ENCODE peak calls at places on chromosome 19, in seven cellular contexts. Z is neuronal stem cell; R is GDM1; E is activated naive CD8-positive, alpha-beta T cell treated with anti-CD3 and anti-CD28 coated beads, Interleukin-2, amount 50 U/mL, for 24 hours; A is immature natural killer cell; I is anterior cingulate cortex; V is activated CD8-positive, alpha-beta memory T cell treated with anti-CD3 and anti-CD28 coated beads for 1 hour. N is an unnamed sample.

GRCh38 chr19:10751109-10751972 is 33.5 kb downstream of the DNM2 start:
- DNase-seq in I (no peak), R (no peak), V (no peak), E (no peak), A (no peak), Z (no peak), N (no peak)

GRCh38 chr19:31979362-31979761 is 366.0 kb upstream of the ZNF507 start:
- DNase-seq in E (no peak), I (no peak), R (no peak), V (no peak), Z (no peak), A (no peak), N (no peak)

GRCh38 chr19:38228491-38229439 is 4.7 kb upstream of the DPF1 start:
- DNase-seq in I (peak; percentile 40), V (no peak), R (no peak), E (no peak), A (no peak), Z (no peak), N (no peak)

GRCh38 chr19:3132971-3133792 is 2.7 kb upstream of the GNA15 start:
- DNase-seq in R (peak; percentile 89), A (peak; percentile 90), V (peak; percentile 39), I (no peak), E (peak; percentile 89), Z (no peak), N (peak; percentile 45)

GRCh38 chr19:58559275-58560006 is 1.0 kb upstream of the UBE2M start:
- DNase-seq in I (no peak), A (peak; percentile 81), V (peak; percentile 46), R (no peak), Z (peak; percentile 86), E (peak; percentile 89), N (no peak)

GRCh38 chr19:18292810-18293641 is 11.6 kb upstream of the JUND start:
- DNase-seq in I (peak; percentile 62), V (no peak), E (peak; percentile 85), A (peak; percentile 43), Z (peak; percentile 82), R (peak; percentile 82), N (no peak)

GRCh38 chr19:3440082-3440481 is 40.2 kb downstream of the SMIM24 start:
- DNase-seq in E (peak; percentile 67), I (no peak), R (peak; percentile 24), A (peak; percentile 42), V (peak; percentile 33), Z (no peak), N (no peak)

GRCh38 chr19:46624958-46625661 is at the start of gene PTGIR:
- DNase-seq in A (no peak), V (no peak), E (peak; percentile 68), I (no peak), R (no peak), Z (no peak), N (no peak)

GRCh38 chr19:37304190-37304883 is 66.6 kb upstream of the ZNF527 start:
- DNase-seq in Z (peak; percentile 41), E (no peak), A (no peak), V (no peak), I (peak; percentile 50), R (no peak), N (no peak)

GRCh38 chr19:15300533-15301194 is 31.7 kb downstream of the BRD4 start:
- DNase-seq in Z (no peak), E (no peak), R (no peak), I (no peak), A (no peak), V (no peak), N (no peak)

GRCh38 chr19:1474011-1474764 is 4.8 kb downstream of the C19orf25 start:
- DNase-seq in R (no peak), Z (no peak), V (no peak), E (no peak), I (no peak), A (no peak), N (no peak)

GRCh38 chr19:48095637-48096175 is 14.9 kb downstream of the PLA2G4C start:
- DNase-seq in I (no peak), Z (no peak), R (no peak), E (no peak), V (no peak), A (no peak), N (no peak)

GRCh38 chr19:2385053-2385721 is 25.1 kb downstream of the TMPRSS9 start:
- DNase-seq in I (no peak), Z (no peak), A (no peak), E (no peak), V (no peak), R (no peak), N (no peak)

GRCh38 chr19:28632357-28633076 is 580.4 kb downstream of the UQCRFS1 start:
- DNase-seq in Z (no peak), R (no peak), E (no peak), V (no peak), I (no peak), A (peak; percentile 19), N (no peak)

GRCh38 chr19:13995017-13995728 is 10.9 kb downstream of the RFX1 start:
- DNase-seq in V (no peak), E (no peak), R (no peak), I (peak; percentile 27), Z (no peak), A (no peak), N (no peak)

GRCh38 chr19:55391702-55392615 is 6.2 kb downstream of the RPL28 start:
- DNase-seq in E (no peak), V (no peak), R (no peak), A (no peak), Z (no peak), I (no peak), N (no peak)

GRCh38 chr19:4557186-4557970 is 2.1 kb downstream of the SEMA6B start:
- DNase-seq in A (no peak), Z (no peak), I (no peak), V (no peak), E (peak; percentile 49), R (no peak), N (no peak)

GRCh38 chr19:13981021-13981420 is 25.1 kb downstream of the RFX1 start:
- DNase-seq in Z (no peak), I (no peak), R (no peak), A (no peak), E (no peak), V (no peak), N (no peak)

GRCh38 chr19:42325896-42326771 is 699 bp downstream of the MEGF8 start:
- DNase-seq in A (peak; percentile 22), E (peak; percentile 37), I (no peak), Z (no peak), R (no peak), V (no peak), N (no peak)

GRCh38 chr19:34269968-34270621 is 15.7 kb downstream of the GARRE1 start:
- DNase-seq in Z (no peak), A (peak; percentile 71), V (peak; percentile 41), I (no peak), R (no peak), E (peak; percentile 58), N (peak; percentile 86)